ENCODE peak calls at places on chromosomes 4 and X, in seven cellular contexts. G is aorta, D is A673, L is H1, P is PC-3, Z is cardiac muscle cell, F is GM23248. V is an unnamed sample. For H3K36me3, the result is how much of the 10 kb centered on the place peaks cover.

GRCh38 chrX:123964155-123964554 is 2.6 kb downstream of the STAG2 start:
- DNase-seq in G (no peak), D (no peak), L (no peak), P (peak), Z (peak), F (peak), V (no peak)

GRCh38 chrX:7219153-7219705 is 71.3 kb upstream of the PUDP start:
- DNase-seq in G (no peak), D (no peak), L (no peak), P (no peak), Z (no peak), F (no peak), V (no peak)

GRCh38 chrX:153727108-153727931 is 2.7 kb downstream of the ABCD1 start:
- DNase-seq in G (peak), D (no peak), L (no peak), P (peak), Z (peak), F (peak), V (peak)

GRCh38 chrX:48957477-48957826 is at the start of gene OTUD5:
- DNase-seq in G (peak), D (peak), L (peak), P (no peak), Z (no peak), F (no peak), V (peak)

GRCh38 chrX:129959493-129959832 is 23.0 kb upstream of the BCORL1 start:
- DNase-seq in G (no peak), D (no peak), L (no peak), P (no peak), Z (peak), F (peak), V (no peak)

GRCh38 chr4:7365472-7366179 is 69.1 kb downstream of the PSAPL1 start:
- DNase-seq in G (peak), D (no peak), L (no peak), P (no peak), Z (no peak), F (peak), V (peak)

GRCh38 chr4:114599231-114600065 is 841 bp downstream of the UGT8 start:
- DNase-seq in G (peak), D (peak), L (peak), P (no peak), Z (no peak), F (peak), V (peak)

GRCh38 chr4:73620115-73620792 is at the start of gene RASSF6:
- DNase-seq in G (peak), D (no peak), L (peak), P (peak), Z (no peak), F (no peak), V (peak)

GRCh38 chrX:134026732-134027311 is 41.4 kb upstream of the GPC3 start:
- DNase-seq in G (no peak), D (peak), L (peak), P (peak), Z (peak), F (peak), V (peak)

GRCh38 chrX:2628751-2629315 is 62.3 kb upstream of the CD99 start:
- DNase-seq in G (no peak), D (no peak), L (no peak), P (no peak), Z (no peak), F (no peak), V (no peak)

GRCh38 chr4:128483816-128484215 is 196.2 kb upstream of the PGRMC2 start:
- DNase-seq in G (no peak), D (no peak), L (no peak), P (no peak), Z (peak), F (peak), V (peak)

GRCh38 chrX:16100673-16101072 is 22.7 kb upstream of the GRPR start:
- DNase-seq in G (no peak), D (no peak), L (no peak), P (no peak), Z (no peak), F (no peak), V (no peak)

GRCh38 chr4:150250998-150251651 is 172.9 kb downstream of the DCLK2 start:
- DNase-seq in G (no peak), D (no peak), L (no peak), P (no peak), Z (no peak), F (no peak), V (no peak)

GRCh38 chr4:125140966-125141495 is 173.7 kb upstream of the FAT4 start:
- DNase-seq in G (no peak), D (no peak), L (no peak), P (no peak), Z (peak), F (peak), V (no peak)

GRCh38 chr4:161881370-161881769 is 282.4 kb downstream of the FSTL5 start:
- DNase-seq in G (no peak), D (no peak), L (no peak), P (no peak), Z (no peak), F (no peak), V (no peak)

GRCh38 chr4:138953962-138954371 is 61.6 kb upstream of the NOCT start:
- DNase-seq in G (no peak), D (no peak), L (peak), P (peak), Z (peak), F (peak), V (peak)

GRCh38 chr4:156941940-156942548 is 29.6 kb downstream of the PDGFC start:
- DNase-seq in G (peak), D (no peak), L (no peak), P (peak), Z (peak), F (no peak), V (peak)

GRCh38 chrX:72475338-72475737 is 97.3 kb downstream of the HDAC8 start:
- DNase-seq in G (no peak), D (no peak), L (no peak), P (peak), Z (no peak), F (no peak), V (no peak)

GRCh38 chr4:5206391-5206790 is 155.1 kb downstream of the STK32B start:
- DNase-seq in G (no peak), D (peak), L (no peak), P (peak), Z (peak), F (peak), V (peak)

GRCh38 chr4:75708218-75708691 is 16.1 kb upstream of the USO1 start:
- DNase-seq in G (no peak), D (no peak), L (peak), P (peak), Z (no peak), F (no peak), V (no peak)

GRCh38 chrX:33741807-33742206 is 390.3 kb downstream of the FAM47A start:
- DNase-seq in G (no peak), D (peak), L (peak), P (no peak), Z (no peak), F (no peak), V (no peak)

GRCh38 chr4:26619784-26620183 is 35.9 kb downstream of the TBC1D19 start:
- DNase-seq in G (no peak), D (no peak), L (no peak), P (peak), Z (peak), F (peak), V (no peak)

GRCh38 chrX:100750901-100751300 is 19.0 kb upstream of the SYTL4 start:
- DNase-seq in G (no peak), D (no peak), L (no peak), P (peak), Z (no peak), F (no peak), V (no peak)

GRCh38 chrX:101057095-101057714 is 5.3 kb upstream of the TRMT2B start:
- DNase-seq in G (no peak), D (peak), L (no peak), P (peak), Z (peak), F (peak), V (no peak)

GRCh38 chrX:38805294-38806053 is 4.2 kb downstream of the MID1IP1 start:
- DNase-seq in G (peak), D (peak), L (peak), P (peak), Z (peak), F (peak), V (peak)

GRCh38 chr4:150090836-150091235 is 12.6 kb downstream of the DCLK2 start:
- DNase-seq in G (no peak), D (no peak), L (no peak), P (no peak), Z (no peak), F (no peak), V (peak)

GRCh38 chr4:77308843-77309242 is 151.8 kb downstream of the CCNG2 start:
- DNase-seq in G (no peak), D (peak), L (no peak), P (peak), Z (peak), F (peak), V (no peak)

GRCh38 chr4:79272761-79273160 is 53.1 kb downstream of the NAA11 start:
- DNase-seq in G (no peak), D (no peak), L (no peak), P (no peak), Z (no peak), F (no peak), V (no peak)

GRCh38 chr4:3255611-3256186 is 6.7 kb downstream of the MSANTD1 start:
- DNase-seq in G (peak), D (no peak), L (peak), P (no peak), Z (no peak), F (no peak), V (no peak)

GRCh38 chrX:110381216-110381615 is 22.6 kb downstream of the RTL9 start:
- DNase-seq in G (no peak), D (no peak), L (no peak), P (peak), Z (peak), F (peak), V (no peak)

GRCh38 chr4:147969573-147969972 is 237.7 kb downstream of the ARHGAP10 start:
- DNase-seq in G (no peak), D (no peak), L (no peak), P (no peak), Z (no peak), F (no peak), V (no peak)
- H3K36me3 ChIP-seq in G (under half), D (under half), L (under half), P (under half), Z (under half), F (under half), V (under half)

GRCh38 chr4:56927196-56927595 is 19.5 kb downstream of the REST start:
- DNase-seq in G (no peak), D (no peak), L (no peak), P (no peak), Z (no peak), F (no peak), V (no peak)
- H3K36me3 ChIP-seq in G (under half), D (under half), L (under half), P (under half), Z (under half), F (under half), V (under half)

DNA sequence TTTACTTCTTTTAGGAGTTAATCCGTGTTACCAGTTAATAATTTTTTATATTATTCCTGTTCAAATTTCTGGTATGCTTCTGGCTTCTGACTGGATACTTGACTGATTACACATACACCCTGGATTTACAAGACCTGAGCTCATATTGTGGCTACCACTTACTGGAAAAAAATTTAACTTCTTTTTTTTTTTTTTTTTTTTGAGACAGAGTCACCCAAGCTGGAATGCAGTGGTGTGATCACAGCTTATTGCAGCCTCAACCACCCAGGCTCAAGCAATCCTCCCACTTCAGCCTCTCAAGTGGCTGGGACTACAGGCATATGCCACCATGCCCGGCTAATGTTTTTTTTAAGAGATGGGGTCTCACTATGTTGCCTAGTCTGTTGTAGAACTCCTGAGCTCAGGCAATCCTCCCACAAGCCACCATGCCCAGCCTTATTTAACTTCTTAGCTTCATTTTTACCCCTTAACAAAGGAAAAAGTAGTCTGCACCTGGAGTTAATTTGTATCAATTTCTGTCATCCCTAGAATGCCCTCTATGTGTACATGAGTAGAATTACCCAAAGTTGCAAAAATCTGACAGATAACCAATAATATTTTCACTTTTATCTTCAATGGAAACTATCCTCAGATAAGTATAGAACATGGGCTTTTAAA is 50.3 kb downstream of the TMEM165 start:
- DNase-seq in G (no peak), D (no peak), L (no peak), P (peak), Z (peak), F (peak), V (peak)
- H3K36me3 ChIP-seq in G (under half), D (under half), L (under half), P (under half), Z (half or more), F (under half), V (under half)

GRCh38 chr4:6296026-6296425 is 26.4 kb downstream of the WFS1 start:
- DNase-seq in G (no peak), D (no peak), L (no peak), P (no peak), Z (no peak), F (no peak), V (no peak)

GRCh38 chr4:6293661-6294060 is 24.0 kb downstream of the WFS1 start:
- DNase-seq in G (no peak), D (no peak), L (no peak), P (no peak), Z (no peak), F (no peak), V (no peak)

GRCh38 chr4:6295495-6295894 is 25.8 kb downstream of the WFS1 start:
- DNase-seq in G (no peak), D (no peak), L (no peak), P (no peak), Z (no peak), F (no peak), V (no peak)

GRCh38 chr4:6293097-6293445 is 23.4 kb downstream of the WFS1 start:
- DNase-seq in G (no peak), D (no peak), L (no peak), P (no peak), Z (no peak), F (no peak), V (no peak)

DNA sequence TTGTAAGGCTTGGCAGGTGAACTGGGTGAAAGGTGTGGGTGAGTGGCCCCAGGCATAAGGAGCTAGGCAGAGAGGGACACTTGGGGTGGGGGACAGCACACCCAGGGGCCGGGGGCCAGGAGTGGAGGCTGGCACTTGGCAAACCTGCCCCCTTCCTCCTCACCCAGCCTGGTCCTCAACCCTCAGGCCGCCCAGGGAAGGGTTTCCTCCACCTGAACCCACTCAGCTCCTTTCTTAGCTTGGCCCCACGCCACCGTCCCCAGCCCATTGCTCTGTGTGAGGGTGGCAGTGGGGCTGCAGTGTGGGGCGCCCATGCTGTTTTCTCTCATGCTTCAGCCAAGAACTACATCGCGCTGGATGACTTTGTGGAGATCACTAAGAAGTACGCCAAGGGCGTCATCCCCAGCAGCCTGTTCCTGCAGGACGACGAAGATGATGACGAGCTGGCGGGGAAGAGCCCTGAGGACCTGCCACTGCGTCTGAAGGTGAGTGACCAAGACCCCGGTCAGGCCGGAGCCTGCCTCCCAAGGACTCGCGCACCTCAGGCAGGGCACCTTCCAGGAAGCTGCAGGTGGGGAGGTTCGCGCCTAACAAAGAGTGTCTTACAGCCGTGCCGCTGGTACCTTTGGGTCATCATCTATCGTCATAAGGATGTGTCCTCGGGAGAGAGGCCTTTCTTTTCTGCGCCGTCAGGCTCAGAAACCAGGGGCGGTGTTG is 25.2 kb downstream of the WFS1 start:
- DNase-seq in G (no peak), D (no peak), L (no peak), P (no peak), Z (no peak), F (no peak), V (no peak)
- H3K36me3 ChIP-seq in G (under half), D (under half), L (under half), P (under half), Z (under half), F (under half), V (under half)

GRCh38 chrX:41152221-41152620 is 67.0 kb downstream of the USP9X start:
- DNase-seq in G (no peak), D (no peak), L (no peak), P (no peak), Z (no peak), F (no peak), V (no peak)
- H3K36me3 ChIP-seq in G (under half), D (under half), L (under half), P (half or more), Z (half or more), F (under half), V (under half)

GRCh38 chr4:168682898-168683500 is 186.1 kb downstream of the PALLD start:
- DNase-seq in G (no peak), D (no peak), L (no peak), P (peak), Z (no peak), F (no peak), V (no peak)
- H3K36me3 ChIP-seq in G (under half), D (under half), L (under half), P (under half), Z (under half), F (under half), V (under half)

GRCh38 chrX:41348551-41348950 is 14.6 kb downstream of the DDX3X start:
- DNase-seq in G (no peak), D (no peak), L (no peak), P (no peak), Z (no peak), F (no peak), V (no peak)
- H3K36me3 ChIP-seq in G (under half), D (half or more), L (under half), P (half or more), Z (half or more), F (half or more), V (half or more)

V was measured in MG63.